ENCODE peak calls at places on chromosomes 16 and 17, in six cellular contexts. J is WTC11, G is PC-3, K is pancreas, L is memory B cell, W is right cardiac atrium. F is an unnamed sample.

GRCh38 chr17:37768438-37768837 is 23.6 kb upstream of the HNF1B start:
- ATAC-seq in J (no peak), G (no peak), K (no peak), L (no peak), W (no peak), F (no peak)

GRCh38 chr17:14268264-14268663 is 31.6 kb upstream of the CDRT15 start:
- ATAC-seq in J (peak), G (no peak), K (no peak), L (no peak), W (no peak), F (no peak)

GRCh38 chr16:27174007-27174406 is 29.3 kb upstream of the KDM8 start:
- ATAC-seq in J (no peak), G (peak), K (no peak), L (peak), W (no peak), F (no peak)

GRCh38 chr16:64933890-64934289 is 188.0 kb downstream of the CDH11 start:
- ATAC-seq in J (no peak), G (no peak), K (no peak), L (no peak), W (peak), F (no peak)

GRCh38 chr16:24419709-24420108 is 119.7 kb upstream of the RBBP6 start:
- ATAC-seq in J (peak), G (no peak), K (no peak), L (peak), W (no peak), F (no peak)

GRCh38 chr17:56098746-56099145 is 54.5 kb upstream of the ANKFN1 start:
- ATAC-seq in J (no peak), G (no peak), K (no peak), L (no peak), W (no peak), F (no peak)

GRCh38 chr17:77480509-77481215 is 339.9 kb downstream of the SEC14L1 start:
- ATAC-seq in J (peak), G (no peak), K (no peak), L (no peak), W (no peak), F (no peak)

GRCh38 chr17:50834786-50835562 is 412 bp upstream of the WFIKKN2 start:
- ATAC-seq in J (no peak), G (no peak), K (no peak), L (no peak), W (peak), F (no peak)

GRCh38 chr16:87457051-87457611 is 35.7 kb downstream of the ZCCHC14 start:
- ATAC-seq in J (no peak), G (peak), K (no peak), L (no peak), W (no peak), F (no peak)